ENCODE peak calls at places on chromosome 7, in five cellular contexts. R, Q, U, S and I are unnamed samples.

GRCh38 chr7:1317654-1318450 is 85.2 kb downstream of the UNCX start:
- DNase-seq in R (no peak), Q (no peak), U (no peak), S (no peak), I (no peak)

GRCh38 chr7:155665957-155666287 is 21.5 kb downstream of the RBM33 start:
- DNase-seq in R (no peak), Q (no peak), U (no peak), S (no peak), I (no peak)

GRCh38 chr7:73847941-73848723 is 5.8 kb upstream of the METTL27 start:
- DNase-seq in R (no peak), Q (no peak), U (no peak), S (no peak), I (no peak)

GRCh38 chr7:107860981-107861652 is 29.9 kb upstream of the DLD start:
- DNase-seq in R (no peak), Q (no peak), U (no peak), S (peak; percentile 51), I (no peak)

GRCh38 chr7:655758-656157 is 70.7 kb upstream of the DNAAF5 start:
- DNase-seq in R (no peak), Q (no peak), U (no peak), S (no peak), I (no peak)

GRCh38 chr7:86768967-86769760 is 125.5 kb downstream of the GRM3 start:
- DNase-seq in R (no peak), Q (no peak), U (no peak), S (no peak), I (no peak)

GRCh38 chr7:157422279-157422678 is 85.5 kb downstream of the DNAJB6 start:
- DNase-seq in R (no peak), Q (no peak), U (no peak), S (no peak), I (no peak)

GRCh38 chr7:134852626-134853025 is 73.2 kb downstream of the CALD1 start:
- DNase-seq in R (no peak), Q (no peak), U (no peak), S (no peak), I (no peak)

GRCh38 chr7:123769371-123769770 is 20.6 kb upstream of the WASL start:
- DNase-seq in R (no peak), Q (peak; percentile 17), U (no peak), S (no peak), I (no peak)

GRCh38 chr7:107744345-107744750 is 406 bp downstream of the CBLL1 start:
- DNase-seq in R (no peak), Q (no peak), U (no peak), S (no peak), I (no peak)

GRCh38 chr7:41187322-41187721 is 515.6 kb downstream of the INHBA start:
- DNase-seq in R (no peak), Q (no peak), U (no peak), S (no peak), I (no peak)

GRCh38 chr7:16753932-16754571 is 497 bp downstream of the TSPAN13 start:
- DNase-seq in R (no peak), Q (peak; percentile 16), U (no peak), S (peak; percentile 62), I (peak; percentile 6)

GRCh38 chr7:103447073-103447960 is 1.3 kb upstream of the SLC26A5 start:
- DNase-seq in R (no peak), Q (no peak), U (no peak), S (peak; percentile 60), I (no peak)

GRCh38 chr7:123003539-123004126 is 8.1 kb upstream of the TAS2R16 start:
- DNase-seq in R (no peak), Q (no peak), U (no peak), S (no peak), I (no peak)

GRCh38 chr7:149776305-149776704 is 2.9 kb upstream of the ZNF467 start:
- DNase-seq in R (no peak), Q (peak; percentile 72), U (peak; percentile 67), S (peak; percentile 48), I (no peak)

GRCh38 chr7:87146740-87147386 is 5.4 kb upstream of the DMTF1 start:
- DNase-seq in R (no peak), Q (peak; percentile 35), U (no peak), S (no peak), I (no peak)

GRCh38 chr7:8176370-8177081 is 85.4 kb downstream of the ICA1 start:
- DNase-seq in R (no peak), Q (no peak), U (no peak), S (no peak), I (no peak)

GRCh38 chr7:36048141-36048901 is 104.7 kb upstream of the EEPD1 start:
- DNase-seq in R (peak; percentile 28), Q (peak; percentile 39), U (peak; percentile 68), S (no peak), I (no peak)

GRCh38 chr7:149772821-149773425 is 465 bp downstream of the ZNF467 start:
- DNase-seq in R (peak; percentile 43), Q (no peak), U (no peak), S (peak; percentile 29), I (no peak)

GRCh38 chr7:2355079-2356008 is 717 bp downstream of the EIF3B start:
- DNase-seq in R (no peak), Q (peak; percentile 30), U (no peak), S (peak; percentile 30), I (no peak)

GRCh38 chr7:2353113-2353512 is 1.5 kb upstream of the EIF3B start:
- DNase-seq in R (no peak), Q (no peak), U (no peak), S (no peak), I (no peak)

GRCh38 chr7:2357165-2357564 is 2.5 kb downstream of the EIF3B start:
- DNase-seq in R (no peak), Q (no peak), U (no peak), S (no peak), I (no peak)

GRCh38 chr7:2353650-2354172 is 916 bp upstream of the EIF3B start:
- DNase-seq in R (peak; percentile 88), Q (peak; percentile 91), U (peak; percentile 84), S (peak; percentile 91), I (no peak)

DNA sequence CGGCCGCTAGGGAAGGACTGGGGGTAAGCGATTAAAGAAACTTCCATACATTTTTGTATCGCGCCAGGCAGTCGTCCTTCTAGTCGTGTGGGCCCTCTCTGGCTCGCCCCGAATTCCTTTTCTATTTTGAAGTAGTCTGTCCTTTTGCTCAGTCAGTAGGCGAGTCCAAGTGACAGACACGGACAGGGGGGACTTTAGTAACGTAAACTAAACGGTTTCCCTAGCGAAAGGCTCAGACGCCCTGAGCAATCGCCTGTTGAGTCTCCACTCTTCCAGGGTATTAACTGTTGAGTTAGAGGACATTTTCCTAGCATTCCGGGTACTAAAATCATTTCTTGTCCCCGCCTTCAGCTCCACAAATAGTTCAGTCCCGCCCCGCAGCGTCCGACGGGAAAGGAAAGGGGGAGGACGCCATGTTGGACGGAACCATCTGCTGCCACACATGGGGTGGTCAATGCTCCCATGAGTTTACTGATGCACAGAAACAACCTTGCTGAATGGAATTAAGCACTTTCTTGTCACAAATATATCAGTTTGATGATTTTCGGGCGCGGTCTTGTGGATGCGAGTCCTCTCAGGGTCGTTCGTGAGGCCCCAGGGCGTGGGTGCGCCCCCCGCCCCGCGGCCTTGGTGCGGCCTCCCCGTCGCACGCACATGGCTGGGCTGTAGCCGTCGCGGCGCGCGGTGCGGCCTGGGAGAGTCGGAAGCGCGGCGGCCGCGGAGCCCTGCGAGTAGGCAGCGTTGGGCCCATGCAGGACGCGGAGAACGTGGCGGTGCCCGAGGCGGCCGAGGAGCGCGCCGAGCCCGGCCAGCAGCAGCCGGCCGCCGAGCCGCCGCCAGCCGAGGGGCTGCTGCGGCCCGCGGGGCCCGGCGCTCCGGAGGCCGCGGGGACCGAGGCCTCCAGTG is at the start of gene EIF3B:
- DNase-seq in R (peak; percentile 86), Q (peak; percentile 91), U (peak; percentile 91), S (peak; percentile 87), I (peak; percentile 90)
- H3K27ac ChIP-seq in R (peak within 1 kb of the TSS; percentile 98), Q (peak within 1 kb of the TSS; percentile 100), U (peak within 1 kb of the TSS; percentile 99), S (peak within 1 kb of the TSS; percentile 92), I (peak within 1 kb of the TSS; percentile 100)

GRCh38 chr7:71851776-71852548 is 560.2 kb downstream of the CALN1 start:
- DNase-seq in R (no peak), Q (no peak), U (no peak), S (no peak), I (no peak)

GRCh38 chr7:71843677-71844076 is 568.5 kb downstream of the CALN1 start:
- DNase-seq in R (no peak), Q (no peak), U (no peak), S (no peak), I (no peak)

GRCh38 chr7:71842376-71842775 is 569.8 kb downstream of the CALN1 start:
- DNase-seq in R (no peak), Q (no peak), U (no peak), S (no peak), I (no peak)

GRCh38 chr7:71846160-71846559 is 566.0 kb downstream of the CALN1 start:
- DNase-seq in R (no peak), Q (no peak), U (no peak), S (no peak), I (no peak)
- H3K27ac ChIP-seq in R (no peak overlapping the region), Q (no peak overlapping the region), U (no peak overlapping the region), S (no peak overlapping the region), I (no peak overlapping the region)

DNA sequence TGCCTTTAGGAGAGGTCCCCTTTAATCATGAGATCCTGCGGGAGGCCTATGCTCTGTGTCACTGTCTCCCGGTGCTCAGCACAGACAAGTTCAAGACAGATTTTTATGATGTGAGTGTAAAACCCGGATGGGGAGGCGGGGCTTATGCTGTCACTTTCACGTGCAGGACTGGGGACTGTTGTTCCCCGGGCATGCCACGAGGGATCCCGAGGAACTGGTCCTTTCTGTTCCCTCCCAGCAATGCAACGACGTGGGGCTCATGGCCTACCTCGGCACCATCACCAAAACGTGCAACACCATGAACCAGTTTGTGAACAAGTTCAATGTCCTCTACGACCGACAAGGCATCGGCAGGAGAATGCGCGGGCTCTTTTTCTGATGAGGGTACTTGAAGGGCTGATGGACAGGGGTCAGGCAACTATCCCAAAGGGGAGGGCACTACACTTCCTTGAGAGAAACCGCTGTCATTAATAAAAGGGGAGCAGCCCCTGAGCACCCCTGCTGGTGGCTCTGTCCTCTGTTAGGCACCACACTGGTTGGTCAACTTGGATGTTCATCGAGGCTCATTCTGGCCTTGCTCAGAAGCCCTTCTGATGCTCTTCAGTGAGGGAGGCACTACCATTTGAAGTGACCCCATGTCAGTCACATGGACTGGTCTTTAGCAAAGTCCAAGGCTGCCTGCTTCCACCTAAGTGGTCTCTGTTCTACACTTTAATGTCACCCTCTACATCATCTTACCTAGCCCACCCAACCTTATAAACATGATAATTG is 2.8 kb downstream of the COPS6 start:
- DNase-seq in R (no peak), Q (no peak), U (no peak), S (no peak), I (no peak)
- H3K27ac ChIP-seq in R (no peak overlapping the region), Q (no peak overlapping the region), U (no peak overlapping the region), S (no peak overlapping the region), I (no peak overlapping the region)

DNA sequence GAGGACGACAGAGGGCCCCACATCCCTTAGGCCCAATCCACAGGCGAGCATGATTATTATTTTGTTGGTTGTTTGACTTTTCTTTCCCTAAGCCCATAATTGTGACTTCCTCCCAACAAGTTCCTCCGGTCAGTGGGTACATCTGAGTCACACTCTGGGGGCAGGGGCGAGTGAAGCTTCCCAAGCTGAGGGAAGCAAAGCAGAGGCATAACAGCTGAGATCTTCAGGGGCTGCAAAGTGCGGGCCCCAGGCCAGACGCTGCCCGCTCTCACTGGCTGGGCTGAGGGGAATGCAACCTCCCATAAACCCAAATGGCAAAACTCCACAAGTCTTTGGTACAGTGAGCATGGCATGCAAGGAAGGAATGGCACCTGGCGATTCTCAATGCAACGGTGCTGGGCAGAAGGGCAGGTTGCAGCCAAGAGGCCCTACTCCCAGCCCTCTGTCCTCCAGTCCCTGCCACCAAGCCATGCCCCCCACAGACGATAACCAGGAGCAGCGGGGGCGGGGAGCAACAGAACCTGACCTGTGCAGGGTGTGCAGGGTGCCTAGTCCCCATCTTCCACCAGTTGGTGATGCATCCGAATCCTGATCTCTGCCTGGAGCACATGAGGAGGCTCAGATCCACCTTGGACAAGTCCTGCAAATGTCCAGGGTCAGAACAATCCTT is 25.3 kb downstream of the TNS3 start:
- DNase-seq in R (no peak), Q (no peak), U (no peak), S (no peak), I (no peak)
- H3K27ac ChIP-seq in R (peak overlapping the region; percentile 38), Q (no peak overlapping the region), U (no peak overlapping the region), S (no peak overlapping the region), I (no peak overlapping the region)